ENCODE peak calls at places on chromosome 19, in seven cellular contexts. A is fibroblast of the aortic adventitia; R is tibial artery; U is activated CD8-positive, alpha-beta T cell treated with anti-CD3 and anti-CD28 coated beads for 36 hours; B is CD4-positive, alpha-beta T cell; O is fibroblast of lung; J is heart right ventricle. E is an unnamed sample.

GRCh38 chr19:22918221-22918620 is 84.8 kb downstream of the ZNF728 start:
- DNase-seq in A (no peak), R (no peak), U (no peak), B (no peak), O (no peak), J (no peak), E (no peak)

GRCh38 chr19:3949294-3949693 is 16.4 kb downstream of the NMRK2 start:
- DNase-seq in A (no peak), R (no peak), U (no peak), B (no peak), O (no peak), J (no peak), E (no peak)

GRCh38 chr19:48424694-48425219 is 21.0 kb upstream of the GRWD1 start:
- DNase-seq in A (peak), R (no peak), U (peak), B (no peak), O (peak), J (no peak), E (peak)

GRCh38 chr19:3366104-3366760 is at the start of gene NFIC:
- DNase-seq in A (peak), R (peak), U (peak), B (no peak), O (peak), J (peak), E (peak)

GRCh38 chr19:40601061-40601973 is at the start of gene LTBP4:
- DNase-seq in A (no peak), R (peak), U (peak), B (no peak), O (peak), J (peak), E (peak)

GRCh38 chr19:21705393-21705792 is 62.0 kb downstream of the ZNF100 start:
- DNase-seq in A (no peak), R (no peak), U (no peak), B (no peak), O (no peak), J (no peak), E (no peak)

GRCh38 chr19:4038661-4039096 is 28.0 kb downstream of the ZBTB7A start:
- DNase-seq in A (no peak), R (no peak), U (no peak), B (no peak), O (no peak), J (no peak), E (no peak)

GRCh38 chr19:49587227-49587626 is 3.8 kb upstream of the PRR12 start:
- DNase-seq in A (no peak), R (no peak), U (no peak), B (no peak), O (no peak), J (no peak), E (no peak)

GRCh38 chr19:7851623-7852500 is 21.8 kb downstream of the EVI5L start:
- DNase-seq in A (no peak), R (no peak), U (no peak), B (no peak), O (no peak), J (no peak), E (no peak)

GRCh38 chr19:39078436-39079200 is 5.5 kb upstream of the ACP7 start:
- DNase-seq in A (peak), R (no peak), U (no peak), B (no peak), O (peak), J (no peak), E (peak)

GRCh38 chr19:42421101-42421500 is 6.1 kb downstream of the LIPE start:
- DNase-seq in A (no peak), R (no peak), U (no peak), B (no peak), O (no peak), J (no peak), E (no peak)

GRCh38 chr19:9768175-9769112 is at the start of gene ZNF846:
- DNase-seq in A (peak), R (peak), U (peak), B (peak), O (peak), J (peak), E (peak)
- TF ChIP-seq CTCF in A (no peak), R (no peak), U (no peak), B (no peak), O (no peak), J (no peak), E (no peak)

GRCh38 chr19:15173746-15174404 is 26.9 kb downstream of the NOTCH3 start:
- DNase-seq in A (no peak), R (no peak), U (peak), B (no peak), O (no peak), J (no peak), E (no peak)
- TF ChIP-seq CTCF in A (no peak), R (no peak), U (no peak), B (no peak), O (peak), J (peak), E (no peak)

GRCh38 chr19:33767898-33768413 is 28.7 kb upstream of the KCTD15 start:
- DNase-seq in A (peak), R (no peak), U (peak), B (no peak), O (peak), J (no peak), E (peak)
- TF ChIP-seq CTCF in A (no peak), R (no peak), U (no peak), B (no peak), O (peak), J (no peak), E (peak)

DNA sequence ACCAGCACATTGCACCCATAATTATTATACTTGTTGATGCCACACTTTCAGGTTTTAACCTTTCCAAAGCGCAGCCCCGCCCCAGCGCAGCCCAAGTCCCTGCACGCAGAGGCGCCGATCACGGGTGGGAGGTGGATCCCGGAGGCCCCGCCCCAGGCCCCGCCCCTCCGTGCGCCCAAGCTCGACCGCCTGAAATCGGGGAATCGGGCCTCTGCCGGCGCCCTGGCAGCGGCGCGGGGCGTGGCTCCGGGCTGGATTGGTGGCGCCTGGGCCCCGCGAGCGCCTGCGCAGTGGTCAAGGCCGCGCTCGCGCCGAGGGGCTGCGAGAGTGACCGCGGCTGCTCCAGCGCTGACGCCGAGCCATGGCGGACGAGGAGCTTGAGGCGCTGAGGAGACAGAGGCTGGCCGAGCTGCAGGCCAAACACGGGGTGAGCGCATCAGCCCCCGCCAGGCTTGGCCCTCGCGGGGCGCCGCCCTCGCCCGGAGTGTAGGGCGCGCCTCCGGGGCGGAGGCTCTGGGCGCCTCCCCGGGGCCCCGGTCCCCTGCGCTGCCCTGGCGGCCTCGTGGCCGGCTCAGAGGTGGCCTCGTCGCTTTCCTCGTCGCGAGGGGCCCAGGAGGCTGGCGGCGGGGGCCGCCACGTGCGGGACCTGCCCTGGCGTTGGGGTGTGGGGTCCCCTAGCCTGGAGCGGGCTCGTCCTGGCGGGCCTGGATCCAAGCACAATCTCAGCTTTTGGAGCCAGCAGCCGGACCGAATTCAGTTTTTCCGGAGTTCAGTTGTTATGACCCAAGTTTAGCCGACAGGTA is at the start of gene PDCD5:
- DNase-seq in A (peak), R (peak), U (peak), B (peak), O (peak), J (peak), E (peak)
- TF ChIP-seq CTCF in A (no peak), R (no peak), U (no peak), B (no peak), O (no peak), J (no peak), E (no peak)

GRCh38 chr19:6260376-6260775 is 19.4 kb downstream of the MLLT1 start:
- DNase-seq in A (no peak), R (no peak), U (no peak), B (no peak), O (no peak), J (no peak), E (no peak)

GRCh38 chr19:6261883-6262282 is 17.9 kb downstream of the MLLT1 start:
- DNase-seq in A (no peak), R (no peak), U (no peak), B (no peak), O (no peak), J (no peak), E (no peak)

GRCh38 chr19:6262519-6262918 is 17.3 kb downstream of the MLLT1 start:
- DNase-seq in A (no peak), R (no peak), U (no peak), B (no peak), O (no peak), J (no peak), E (no peak)

GRCh38 chr19:6259312-6259861 is 20.4 kb downstream of the MLLT1 start:
- DNase-seq in A (peak), R (no peak), U (no peak), B (no peak), O (no peak), J (no peak), E (no peak)

DNA sequence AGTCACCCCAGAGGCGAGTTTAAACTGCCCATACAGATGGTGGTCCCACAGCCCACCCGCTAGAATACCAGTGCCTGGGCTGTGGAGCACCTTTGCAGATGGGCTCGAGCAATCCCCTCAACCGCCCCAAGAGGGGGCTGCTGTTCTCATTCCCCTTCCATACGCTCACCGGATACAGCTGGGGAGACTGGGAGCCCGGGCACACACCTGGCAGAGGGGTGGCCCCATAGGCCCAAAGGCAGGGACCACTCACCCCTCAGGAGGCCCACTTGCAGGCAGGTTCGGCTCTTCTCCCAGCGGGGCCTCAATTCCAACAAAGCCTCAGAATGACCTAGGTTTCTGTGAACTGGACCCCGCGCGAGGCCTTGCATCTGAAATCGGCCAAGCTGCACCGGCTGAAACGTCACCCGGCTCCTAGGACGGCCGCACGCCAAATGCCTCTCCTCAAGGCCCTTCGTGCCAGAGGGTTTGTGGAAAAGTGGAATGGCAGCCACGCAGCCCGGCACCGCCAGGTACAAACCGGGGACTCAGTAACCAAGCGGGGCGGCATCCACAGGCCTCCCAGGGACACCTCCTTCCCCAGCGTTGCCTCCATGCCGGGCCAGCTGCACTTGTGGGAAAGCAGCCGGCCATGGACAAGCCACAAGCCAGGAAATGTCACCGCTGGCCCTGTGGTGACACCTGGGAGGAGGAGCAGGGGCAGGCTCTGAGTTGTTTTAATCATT is 18.7 kb downstream of the MLLT1 start:
- DNase-seq in A (no peak), R (no peak), U (peak), B (no peak), O (no peak), J (no peak), E (peak)
- TF ChIP-seq CTCF in A (peak), R (peak), U (peak), B (peak), O (peak), J (peak), E (peak)

DNA sequence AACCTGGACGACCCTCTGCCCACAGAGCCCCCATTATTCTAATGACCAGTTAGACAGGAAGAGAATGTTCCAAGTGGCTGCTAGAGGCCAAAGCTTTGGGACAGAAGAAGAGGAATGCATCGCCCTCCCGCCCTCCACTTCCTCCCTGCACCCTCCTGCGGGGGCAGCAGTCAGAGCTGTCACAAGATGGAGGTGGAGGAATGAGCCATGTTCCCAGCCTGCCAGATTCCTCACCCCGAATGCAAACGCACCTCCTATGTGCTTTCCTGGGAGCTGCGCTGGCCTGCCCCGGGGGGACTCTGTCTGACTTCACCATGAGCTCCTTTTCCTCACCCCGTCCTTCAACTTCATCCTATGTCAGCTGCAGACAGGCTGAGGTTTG is 1.7 kb downstream of the YJEFN3 start:
- DNase-seq in A (no peak), R (no peak), U (no peak), B (no peak), O (no peak), J (no peak), E (no peak)
- TF ChIP-seq CTCF in A (no peak), R (no peak), U (no peak), B (no peak), O (no peak), J (no peak), E (no peak)

GRCh38 chr19:37172368-37173366 is at the start of gene ZNF585A:
- DNase-seq in A (peak), R (peak), U (peak), B (peak), O (peak), J (peak), E (peak)
- TF ChIP-seq CTCF in A (peak), R (no peak), U (no peak), B (no peak), O (peak), J (peak), E (no peak)

GRCh38 chr19:5694167-5694951 is 4.3 kb downstream of the RPL36 start:
- DNase-seq in A (no peak), R (no peak), U (no peak), B (no peak), O (no peak), J (no peak), E (no peak)
- TF ChIP-seq CTCF in A (no peak), R (no peak), U (no peak), B (no peak), O (no peak), J (no peak), E (no peak)

DNA sequence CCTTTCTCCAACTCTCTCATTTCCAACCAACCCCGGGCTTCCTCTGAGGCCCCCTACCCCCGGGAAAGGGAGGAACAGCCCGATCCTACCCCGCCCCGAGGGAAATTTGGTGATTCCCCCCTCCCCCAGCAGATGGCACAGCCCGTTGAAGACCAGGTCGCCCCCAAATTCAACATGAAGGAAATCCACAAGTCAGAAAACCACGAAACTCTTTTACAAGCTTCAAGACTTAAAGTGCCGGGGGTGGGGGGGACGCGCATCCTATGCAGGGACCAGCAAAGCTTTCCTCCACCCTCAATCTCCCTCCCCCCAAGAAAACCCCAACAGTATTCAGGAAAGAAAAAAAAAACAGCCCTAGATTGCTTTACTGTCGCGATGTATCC is 1.8 kb downstream of the TCF3 start:
- DNase-seq in A (peak), R (peak), U (peak), B (no peak), O (peak), J (no peak), E (no peak)
- TF ChIP-seq CTCF in A (no peak), R (no peak), U (no peak), B (no peak), O (peak), J (no peak), E (no peak)

E was measured in Calu3.